ENCODE peak calls at places on chromosomes 6 and 20, in six cellular contexts. One of them, this sample, is unnamed.

GRCh38 chr20:2701671-2702081 is 9.1 kb downstream of the EBF4 start:
- DNase-seq in lower lobe of right lung: no peak
- DNase-seq in heart left ventricle: no peak
- DNase-seq in SW480: no peak
- DNase-seq in GDM1: no peak
- DNase-seq in IMR-90: no peak
- DNase-seq in this sample: no peak

GRCh38 chr6:113290684-113291083 is 566.5 kb upstream of the MARCKS start:
- DNase-seq in lower lobe of right lung: no peak
- DNase-seq in heart left ventricle: no peak
- DNase-seq in SW480: no peak
- DNase-seq in GDM1: no peak
- DNase-seq in IMR-90: no peak
- DNase-seq in this sample: no peak

GRCh38 chr6:66717786-66718185 is 1010.8 kb upstream of the EYS start:
- DNase-seq in lower lobe of right lung: no peak
- DNase-seq in heart left ventricle: no peak
- DNase-seq in SW480: no peak
- DNase-seq in GDM1: no peak
- DNase-seq in IMR-90: no peak
- DNase-seq in this sample: no peak

GRCh38 chr6:624979-625378 is 31.9 kb downstream of the HUS1B start:
- DNase-seq in lower lobe of right lung: no peak
- DNase-seq in heart left ventricle: no peak
- DNase-seq in SW480: peak; percentile 11
- DNase-seq in GDM1: peak; percentile 21
- DNase-seq in IMR-90: peak; percentile 51
- DNase-seq in this sample: no peak

GRCh38 chr6:68192988-68193387 is 442.1 kb upstream of the ADGRB3 start:
- DNase-seq in lower lobe of right lung: no peak
- DNase-seq in heart left ventricle: no peak
- DNase-seq in SW480: no peak
- DNase-seq in GDM1: no peak
- DNase-seq in IMR-90: no peak
- DNase-seq in this sample: no peak

GRCh38 chr6:19723533-19723932 is 113.6 kb upstream of the ID4 start:
- DNase-seq in lower lobe of right lung: no peak
- DNase-seq in heart left ventricle: no peak
- DNase-seq in SW480: no peak
- DNase-seq in GDM1: no peak
- DNase-seq in IMR-90: peak; percentile 93
- DNase-seq in this sample: no peak

GRCh38 chr20:33995053-33995816 is 1.5 kb downstream of the RALY start:
- DNase-seq in lower lobe of right lung: no peak
- DNase-seq in heart left ventricle: no peak
- DNase-seq in SW480: no peak
- DNase-seq in GDM1: no peak
- DNase-seq in IMR-90: no peak
- DNase-seq in this sample: no peak

GRCh38 chr6:13412211-13412610 is 75.2 kb downstream of the GFOD1 start:
- DNase-seq in lower lobe of right lung: no peak
- DNase-seq in heart left ventricle: no peak
- DNase-seq in SW480: no peak
- DNase-seq in GDM1: no peak
- DNase-seq in IMR-90: no peak
- DNase-seq in this sample: no peak

GRCh38 chr6:42021847-42022754 is 28.2 kb upstream of the TAF8 start:
- DNase-seq in lower lobe of right lung: no peak
- DNase-seq in heart left ventricle: no peak
- DNase-seq in SW480: no peak
- DNase-seq in GDM1: no peak
- DNase-seq in IMR-90: no peak
- DNase-seq in this sample: no peak

GRCh38 chr6:138346302-138347195 is 31.2 kb upstream of the SMIM28 start:
- DNase-seq in lower lobe of right lung: no peak
- DNase-seq in heart left ventricle: no peak
- DNase-seq in SW480: peak; percentile 24
- DNase-seq in GDM1: no peak
- DNase-seq in IMR-90: peak; percentile 19
- DNase-seq in this sample: no peak

GRCh38 chr6:107114872-107115694 is at the start of gene BEND3:
- DNase-seq in lower lobe of right lung: peak; percentile 65
- DNase-seq in heart left ventricle: peak; percentile 39
- DNase-seq in SW480: peak; percentile 45
- DNase-seq in GDM1: no peak
- DNase-seq in IMR-90: no peak
- DNase-seq in this sample: peak; percentile 77

GRCh38 chr20:58450259-58450658 is 61.2 kb downstream of the VAPB start:
- DNase-seq in lower lobe of right lung: no peak
- DNase-seq in heart left ventricle: no peak
- DNase-seq in SW480: no peak
- DNase-seq in GDM1: no peak
- DNase-seq in IMR-90: peak; percentile 42
- DNase-seq in this sample: no peak

GRCh38 chr6:53014034-53014433 is 18.9 kb upstream of the GSTA4 start:
- DNase-seq in lower lobe of right lung: no peak
- DNase-seq in heart left ventricle: no peak
- DNase-seq in SW480: no peak
- DNase-seq in GDM1: no peak
- DNase-seq in IMR-90: peak; percentile 76
- DNase-seq in this sample: no peak

GRCh38 chr6:1625352-1625773 is 15.6 kb downstream of the FOXC1 start:
- DNase-seq in lower lobe of right lung: no peak
- DNase-seq in heart left ventricle: no peak
- DNase-seq in SW480: no peak
- DNase-seq in GDM1: no peak
- DNase-seq in IMR-90: peak; percentile 27
- DNase-seq in this sample: no peak

GRCh38 chr20:45268531-45268930 is 14.2 kb upstream of the SLPI start:
- DNase-seq in lower lobe of right lung: no peak
- DNase-seq in heart left ventricle: no peak
- DNase-seq in SW480: no peak
- DNase-seq in GDM1: no peak
- DNase-seq in IMR-90: no peak
- DNase-seq in this sample: no peak

GRCh38 chr20:31488171-31488570 is 13.1 kb downstream of the REM1 start:
- DNase-seq in lower lobe of right lung: no peak
- DNase-seq in heart left ventricle: no peak
- DNase-seq in SW480: no peak
- DNase-seq in GDM1: no peak
- DNase-seq in IMR-90: no peak
- DNase-seq in this sample: no peak

GRCh38 chr6:26329763-26330511 is 35.1 kb upstream of the BTN3A2 start:
- DNase-seq in lower lobe of right lung: no peak
- DNase-seq in heart left ventricle: no peak
- DNase-seq in SW480: peak; percentile 42
- DNase-seq in GDM1: peak; percentile 30
- DNase-seq in IMR-90: peak; percentile 68
- DNase-seq in this sample: no peak

GRCh38 chr6:28586273-28586672 is 60.6 kb downstream of the GPX5 start:
- DNase-seq in lower lobe of right lung: no peak
- DNase-seq in heart left ventricle: no peak
- DNase-seq in SW480: no peak
- DNase-seq in GDM1: no peak
- DNase-seq in IMR-90: no peak
- DNase-seq in this sample: no peak

GRCh38 chr20:23214903-23215302 is 128.8 kb upstream of the CD93 start:
- DNase-seq in lower lobe of right lung: no peak
- DNase-seq in heart left ventricle: no peak
- DNase-seq in SW480: no peak
- DNase-seq in GDM1: no peak
- DNase-seq in IMR-90: peak; percentile 55
- DNase-seq in this sample: no peak

GRCh38 chr6:54847799-54848597 is 1.4 kb downstream of the FAM83B start:
- DNase-seq in lower lobe of right lung: no peak
- DNase-seq in heart left ventricle: no peak
- DNase-seq in SW480: peak; percentile 22
- DNase-seq in GDM1: no peak
- DNase-seq in IMR-90: peak; percentile 74
- DNase-seq in this sample: no peak

This sample was measured in right cardiac atrium.